ENCODE peak calls at places on chromosomes 2 and 18, in six cellular contexts. C is heart left ventricle, Q is colonic mucosa, I is endothelial cell, H is glutamatergic neuron, G is omental fat pad. Z is an unnamed sample.

GRCh38 chr2:173401716-173402326 is 47.1 kb downstream of the CDCA7 start:
- DNase-seq in G (no peak), I (peak), C (no peak), Q (no peak), H (no peak), Z (peak)

GRCh38 chr2:64646007-64646880 is 7.5 kb downstream of the SERTAD2 start:
- DNase-seq in I (peak), C (peak), Q (peak), G (peak), H (peak), Z (peak)

GRCh38 chr2:71664161-71664560 is 210.8 kb downstream of the DYSF start:
- DNase-seq in H (no peak), G (no peak), C (no peak), Q (no peak), I (no peak), Z (no peak)

GRCh38 chr18:26185267-26185666 is 41.0 kb upstream of the TAF4B start:
- DNase-seq in H (no peak), I (no peak), Q (no peak), C (no peak), G (no peak), Z (no peak)

GRCh38 chr18:59881728-59882685 is 17.8 kb upstream of the PMAIP1 start:
- DNase-seq in G (no peak), H (no peak), I (peak), Q (peak), C (no peak), Z (no peak)

GRCh38 chr2:147713349-147713748 is 131.5 kb upstream of the ACVR2A start:
- DNase-seq in H (no peak), I (no peak), Q (no peak), C (no peak), G (no peak), Z (no peak)

GRCh38 chr2:171675810-171676345 is 11.4 kb upstream of the DYNC1I2 start:
- DNase-seq in H (no peak), G (no peak), C (no peak), I (no peak), Q (no peak), Z (no peak)

GRCh38 chr2:60213865-60214657 is 339.4 kb downstream of the BCL11A start:
- DNase-seq in Q (peak), I (no peak), C (peak), H (peak), G (no peak), Z (no peak)

GRCh38 chr2:112831380-112831930 is 5.1 kb downstream of the IL1B start:
- DNase-seq in G (no peak), Q (no peak), C (no peak), I (no peak), H (no peak), Z (no peak)

GRCh38 chr2:205748660-205749059 is 66.4 kb downstream of the NRP2 start:
- DNase-seq in H (no peak), Q (no peak), I (no peak), G (no peak), C (no peak), Z (no peak)

GRCh38 chr2:235989591-235989990 is 178.6 kb downstream of the GBX2 start:
- DNase-seq in I (no peak), G (no peak), Q (no peak), H (no peak), C (no peak), Z (no peak)

DNA sequence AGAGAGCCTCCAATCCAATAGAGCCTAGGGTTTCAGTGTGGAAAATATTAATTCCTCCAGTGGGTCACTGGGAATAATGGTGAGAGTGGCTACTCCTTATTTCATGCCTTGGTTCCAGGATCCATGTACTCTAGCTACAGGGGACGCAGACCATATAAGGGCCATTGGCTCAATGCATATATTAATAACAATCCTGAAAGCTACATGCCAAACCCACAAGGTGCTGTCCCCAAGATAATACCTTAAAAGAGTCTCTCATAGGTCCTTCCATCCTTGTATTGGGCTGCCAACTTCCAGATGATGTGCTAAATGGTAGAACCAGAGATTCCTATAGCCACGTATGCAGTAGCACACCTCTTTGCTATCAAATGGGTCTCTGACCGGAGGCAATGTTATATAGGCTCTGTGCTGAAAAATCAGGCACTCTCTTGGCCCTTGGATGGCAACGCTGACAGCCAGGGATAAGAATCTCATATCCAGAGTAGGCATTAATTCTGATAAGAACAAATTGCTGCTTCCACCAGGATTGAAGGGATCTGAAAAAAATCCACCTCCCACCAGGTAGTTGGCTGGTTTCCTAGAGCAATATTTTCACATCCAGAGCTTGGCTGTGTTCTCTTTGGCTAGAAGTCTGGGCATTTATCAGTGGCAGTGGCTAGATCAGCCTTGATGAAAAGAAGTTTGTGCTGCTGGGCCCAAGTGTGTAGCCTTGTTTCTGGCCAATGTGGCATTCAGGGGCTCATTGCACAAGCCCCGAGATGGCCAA is 218.1 kb upstream of the MGAT5 start:
- DNase-seq in C (no peak), I (no peak), H (no peak), G (no peak), Q (no peak), Z (no peak)
- TF ChIP-seq CTCF in C (no peak), I (no peak), H (no peak), G (no peak), Q (no peak), Z (no peak)

GRCh38 chr2:126227250-126227649 is 428.7 kb upstream of the GYPC start:
- DNase-seq in C (no peak), Q (no peak), G (no peak), H (no peak), I (no peak), Z (no peak)
- TF ChIP-seq CTCF in C (no peak), Q (no peak), G (no peak), H (peak), I (peak), Z (peak)

GRCh38 chr2:12202301-12202700 is 455.9 kb downstream of the LPIN1 start:
- DNase-seq in G (no peak), H (no peak), Q (no peak), I (no peak), C (no peak), Z (no peak)
- TF ChIP-seq CTCF in G (no peak), H (no peak), Q (no peak), I (no peak), C (no peak), Z (no peak)

GRCh38 chr2:187299122-187299906 is 148.7 kb downstream of the CALCRL start:
- DNase-seq in G (no peak), Q (no peak), H (no peak), C (no peak), I (peak), Z (no peak)
- TF ChIP-seq CTCF in G (no peak), Q (no peak), H (no peak), C (peak), I (no peak), Z (peak)

GRCh38 chr2:953975-954686 is 3.5 kb downstream of the SNTG2 start:
- DNase-seq in H (no peak), G (no peak), Q (no peak), I (no peak), C (no peak), Z (no peak)
- TF ChIP-seq CTCF in H (no peak), G (no peak), Q (no peak), I (no peak), C (peak), Z (no peak)

GRCh38 chr2:34188464-34188863 is 589.4 kb upstream of the FAM98A start:
- DNase-seq in Q (no peak), I (no peak), G (no peak), C (no peak), H (no peak), Z (no peak)
- TF ChIP-seq CTCF in Q (no peak), I (no peak), G (no peak), C (no peak), H (no peak), Z (no peak)

GRCh38 chr2:529425-529824 is 147.8 kb downstream of the TMEM18 start:
- DNase-seq in G (no peak), Q (no peak), I (no peak), C (no peak), H (no peak), Z (no peak)
- TF ChIP-seq CTCF in G (no peak), Q (no peak), I (peak), C (no peak), H (peak), Z (peak)

Z was measured in nephron progenitor cell.